ENCODE peak calls at places on chromosomes 4 and X, in six cellular contexts. D is GM12878, B is SK-N-SH, K is K562, N is HCT116, F is HepG2. A is an unnamed sample.

GRCh38 chr4:143585548-143585947 is 72.0 kb downstream of the SMARCA5 start:
- DNase-seq in D (no peak), B (no peak), K (no peak), N (no peak), F (no peak), A (no peak)

GRCh38 chrX:148958896-148959295 is 458.5 kb downstream of the AFF2 start:
- DNase-seq in D (no peak), B (no peak), K (no peak), N (no peak), F (no peak), A (no peak)

GRCh38 chrX:129641941-129642340 is 12.8 kb downstream of the APLN start:
- DNase-seq in D (no peak), B (no peak), K (no peak), N (no peak), F (no peak), A (no peak)

GRCh38 chrX:69068295-69069085 is 96.8 kb downstream of the PJA1 start:
- DNase-seq in D (no peak), B (peak; percentile 58), K (no peak), N (no peak), F (no peak), A (no peak)

GRCh38 chr4:80989921-80990544 is 40.5 kb upstream of the BMP3 start:
- DNase-seq in D (peak; percentile 26), B (peak; percentile 5), K (peak; percentile 22), N (peak; percentile 50), F (peak; percentile 40), A (peak; percentile 57)

GRCh38 chrX:70332600-70332999 is 42.7 kb downstream of the KIF4A start:
- DNase-seq in D (no peak), B (no peak), K (no peak), N (no peak), F (no peak), A (no peak)

GRCh38 chr4:98027827-98028226 is 115.4 kb downstream of the STPG2 start:
- DNase-seq in D (no peak), B (no peak), K (no peak), N (peak; percentile 64), F (no peak), A (no peak)

GRCh38 chr4:128571747-128572146 is 237.8 kb upstream of the JADE1 start:
- DNase-seq in D (no peak), B (no peak), K (no peak), N (peak; percentile 13), F (no peak), A (peak; percentile 95)

GRCh38 chr4:8888856-8889255 is 17.2 kb upstream of the HMX1 start:
- DNase-seq in D (no peak), B (no peak), K (no peak), N (no peak), F (no peak), A (no peak)
- H3K27me3 ChIP-seq in D (no peaks in the 10 kb centered on the region), B (no peaks in the 10 kb centered on the region), K (peaks cover 22% of the 10 kb centered on the region), N (no peaks in the 10 kb centered on the region), F (peaks cover 10% of the 10 kb centered on the region), A (peaks cover 36% of the 10 kb centered on the region)

DNA sequence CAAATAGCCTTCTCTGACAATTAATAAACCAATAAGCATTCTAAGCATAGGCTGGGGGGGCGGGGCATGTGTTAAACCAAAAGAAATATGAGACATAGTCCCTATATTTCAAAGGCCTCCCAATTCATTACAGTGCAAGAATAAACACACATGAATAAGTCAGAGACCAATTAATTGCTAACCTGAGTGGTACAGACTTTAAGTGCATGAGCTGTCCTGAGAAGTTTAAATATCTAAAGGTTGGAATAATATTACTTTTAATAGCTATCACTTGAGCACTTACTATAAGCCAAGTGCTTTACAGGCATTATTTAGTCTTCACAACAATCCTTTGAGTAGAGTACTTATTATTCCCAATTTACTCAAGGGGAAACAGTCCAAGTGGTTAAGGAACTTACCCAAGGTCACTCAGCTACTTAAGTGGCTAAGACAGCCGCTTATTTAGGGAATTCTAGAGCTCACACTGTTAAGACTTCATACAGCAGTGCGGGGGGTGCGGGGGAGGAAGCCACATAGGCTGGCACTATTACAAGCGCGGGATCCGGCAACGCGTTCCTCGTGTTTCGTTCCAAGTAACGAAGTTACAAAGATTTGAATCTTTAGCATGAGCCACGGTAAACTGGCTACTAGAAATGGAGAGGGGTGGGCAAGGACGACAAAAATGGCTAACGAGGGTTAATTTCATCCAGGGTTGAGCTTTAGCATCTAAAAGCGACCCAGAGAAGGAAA is 1.4 kb downstream of the THOC2 start:
- DNase-seq in D (no peak), B (peak; percentile 34), K (peak; percentile 42), N (no peak), F (no peak), A (peak; percentile 47)
- TF ChIP-seq MAX in D (no peak), B (no peak), K (no peak), N (no peak), F (no peak), A (no peak)

DNA sequence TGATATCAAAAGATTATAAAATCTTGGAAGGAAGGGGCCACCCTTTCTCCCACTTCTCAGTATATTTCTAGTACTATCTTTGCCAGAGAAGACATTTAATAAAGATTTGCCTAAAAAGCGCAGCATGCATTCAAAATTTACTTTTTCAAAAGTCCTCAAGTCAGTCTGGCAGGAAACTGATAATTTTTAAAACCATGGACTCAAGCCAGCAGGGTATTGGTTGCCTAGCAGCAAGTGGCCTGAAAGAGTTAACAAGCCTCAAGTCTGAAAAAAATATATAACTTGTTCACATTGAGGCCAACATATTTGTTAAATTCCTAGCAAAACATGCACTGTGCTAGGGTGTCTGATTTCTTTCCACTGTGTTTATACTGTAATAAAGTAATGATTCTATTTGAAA is 218.4 kb upstream of the FGF13 start:
- DNase-seq in D (no peak), B (no peak), K (no peak), N (no peak), F (no peak), A (no peak)
- H3K27me3 ChIP-seq in D (no peaks in the 10 kb centered on the region), B (no peaks in the 10 kb centered on the region), K (no peaks in the 10 kb centered on the region), N (no peaks in the 10 kb centered on the region), F (no peaks in the 10 kb centered on the region), A (no peaks in the 10 kb centered on the region)

GRCh38 chrX:63475200-63475599 is 124.1 kb upstream of the SPIN4 start:
- DNase-seq in D (no peak), B (no peak), K (no peak), N (peak; percentile 1), F (no peak), A (no peak)

GRCh38 chrX:63466690-63467089 is 115.6 kb upstream of the SPIN4 start:
- DNase-seq in D (no peak), B (no peak), K (no peak), N (no peak), F (no peak), A (no peak)

GRCh38 chrX:63470506-63470905 is 119.4 kb upstream of the SPIN4 start:
- DNase-seq in D (no peak), B (no peak), K (no peak), N (no peak), F (no peak), A (no peak)

DNA sequence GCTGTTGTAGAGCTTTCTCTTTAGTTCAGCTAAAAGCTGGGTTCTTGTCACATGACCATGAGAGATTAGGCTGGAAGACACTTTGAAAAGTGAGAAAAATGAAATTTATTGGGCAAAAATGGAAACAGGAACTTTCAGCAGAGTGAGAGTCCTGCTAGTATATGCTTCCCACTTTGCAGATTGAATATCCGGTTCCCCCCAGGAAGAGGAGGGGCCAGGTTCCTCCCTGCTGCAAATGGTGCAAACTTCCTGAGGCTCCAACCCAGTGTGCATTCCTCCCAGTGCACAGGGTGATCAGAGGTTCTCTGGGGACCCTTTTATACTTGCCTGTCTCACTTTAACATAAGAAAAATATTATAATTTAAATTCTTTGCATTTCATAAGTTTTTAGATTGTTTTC is 119.9 kb upstream of the SPIN4 start:
- DNase-seq in D (no peak), B (no peak), K (no peak), N (no peak), F (no peak), A (no peak)
- TF ChIP-seq MAX in D (no peak), B (no peak), K (no peak), N (no peak), F (no peak), A (no peak)